ENCODE peak calls at places on chromosomes 2 and 18, in seven cellular contexts. N, Y, X, J, B, I and C are unnamed samples.

GRCh38 chr2:180128861-180129260 is 121.8 kb upstream of the CWC22 start:
- DNase-seq in B (no peak), I (no peak), X (no peak), Y (no peak), N (no peak), J (no peak), C (no peak)

GRCh38 chr2:128504242-128505149 is 185.8 kb upstream of the HS6ST1 start:
- DNase-seq in N (no peak), X (no peak), I (no peak), Y (no peak), J (peak; percentile 59), B (no peak), C (no peak)

GRCh38 chr2:45168731-45169338 is 159.6 kb upstream of the SIX2 start:
- DNase-seq in I (peak; percentile 36), B (no peak), N (no peak), Y (no peak), J (no peak), X (no peak), C (no peak)

GRCh38 chr2:50529600-50530218 is 502.2 kb downstream of the NRXN1 start:
- DNase-seq in I (peak; percentile 59), B (no peak), Y (no peak), N (peak; percentile 5), X (peak; percentile 7), J (no peak), C (no peak)

GRCh38 chr18:69557246-69557781 is 156.6 kb downstream of the DOK6 start:
- DNase-seq in X (no peak), I (no peak), B (no peak), Y (no peak), J (no peak), N (no peak), C (no peak)

GRCh38 chr2:168530980-168531379 is 74.9 kb downstream of the CERS6 start:
- DNase-seq in B (no peak), X (no peak), I (no peak), J (no peak), N (peak; percentile 32), Y (no peak), C (no peak)

GRCh38 chr2:16394072-16394985 is 271.3 kb downstream of the CYRIA start:
- DNase-seq in J (no peak), B (no peak), N (no peak), I (no peak), Y (no peak), X (no peak), C (no peak)

GRCh38 chr2:449246-450067 is 161.6 kb upstream of the ALKAL2 start:
- DNase-seq in J (no peak), N (no peak), B (no peak), Y (no peak), X (no peak), I (no peak), C (no peak)

GRCh38 chr2:28357055-28357454 is 35.6 kb upstream of the FOSL2 start:
- DNase-seq in N (no peak), J (no peak), Y (no peak), B (no peak), I (no peak), X (no peak), C (no peak)

GRCh38 chr2:174062934-174063333 is 97.8 kb upstream of the SP3 start:
- DNase-seq in N (no peak), B (no peak), I (no peak), J (no peak), X (no peak), Y (no peak), C (no peak)

GRCh38 chr2:216696751-216697560 is 1.6 kb upstream of the IGFBP5 start:
- DNase-seq in X (no peak), B (no peak), Y (no peak), I (peak; percentile 46), N (no peak), J (no peak), C (no peak)

GRCh38 chr2:210584834-210585233 is 28.4 kb downstream of the CPS1 start:
- DNase-seq in J (no peak), B (no peak), I (peak; percentile 67), N (no peak), X (no peak), Y (no peak), C (no peak)

GRCh38 chr2:218128781-218129478 is 3.1 kb downstream of the CXCR2 start:
- DNase-seq in N (no peak), I (no peak), X (no peak), Y (no peak), B (no peak), J (no peak), C (no peak)

GRCh38 chr2:237315170-237315880 is 98.6 kb downstream of the COL6A3 start:
- DNase-seq in B (peak; percentile 83), I (peak; percentile 50), X (peak; percentile 48), J (peak; percentile 95), Y (no peak), N (peak; percentile 93), C (peak; percentile 54)

GRCh38 chr2:48849770-48850169 is 94.2 kb upstream of the LHCGR start:
- DNase-seq in B (no peak), I (peak; percentile 81), Y (peak; percentile 73), X (no peak), N (no peak), J (no peak), C (no peak)

DNA sequence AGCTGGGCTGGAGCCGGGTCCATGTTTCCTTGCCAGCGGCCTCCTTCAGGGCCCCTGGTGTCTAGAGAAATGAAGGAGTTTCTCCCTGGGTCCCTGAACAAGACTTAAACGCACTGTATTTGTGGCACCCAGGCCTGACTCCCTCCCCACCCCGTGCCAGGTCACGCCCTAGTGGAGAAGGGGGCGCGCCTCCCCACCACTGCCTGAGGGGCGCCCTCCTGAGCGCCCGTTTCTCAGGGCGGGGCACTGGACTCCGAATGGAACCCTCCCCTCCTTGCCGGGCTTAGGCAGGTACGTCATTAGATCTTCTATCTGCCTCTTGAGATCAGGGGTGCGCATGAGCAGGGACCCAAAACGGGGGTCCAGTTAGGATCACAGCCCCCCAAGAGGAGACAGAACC is 16.3 kb downstream of the ODC1 start:
- DNase-seq in I (no peak), N (no peak), B (no peak), X (peak; percentile 47), Y (no peak), J (no peak), C (peak; percentile 58)
- H3K4me3 ChIP-seq in I (no peak overlapping the region), N (no peak overlapping the region), B (peak overlapping the region; percentile 38), X (no peak overlapping the region), Y (peak overlapping the region; percentile 40), J (peak overlapping the region; percentile 64), C (peak overlapping the region; percentile 46)

GRCh38 chr2:74174909-74175308 is 3.8 kb downstream of the MOB1A start:
- DNase-seq in I (no peak), X (no peak), J (no peak), N (no peak), Y (no peak), B (no peak), C (no peak)

GRCh38 chr2:74181739-74182138 is 3.1 kb upstream of the MOB1A start:
- DNase-seq in I (no peak), Y (no peak), B (no peak), X (peak; percentile 48), J (no peak), N (no peak), C (no peak)

GRCh38 chr2:74178211-74179062 is at the start of gene MOB1A:
- DNase-seq in Y (peak; percentile 83), I (peak; percentile 99), J (peak; percentile 99), N (peak; percentile 90), X (peak; percentile 98), B (peak; percentile 99), C (peak; percentile 99)

GRCh38 chr2:74177697-74178096 is 982 bp downstream of the MOB1A start:
- DNase-seq in J (no peak), N (no peak), Y (no peak), X (no peak), I (no peak), B (no peak), C (no peak)

DNA sequence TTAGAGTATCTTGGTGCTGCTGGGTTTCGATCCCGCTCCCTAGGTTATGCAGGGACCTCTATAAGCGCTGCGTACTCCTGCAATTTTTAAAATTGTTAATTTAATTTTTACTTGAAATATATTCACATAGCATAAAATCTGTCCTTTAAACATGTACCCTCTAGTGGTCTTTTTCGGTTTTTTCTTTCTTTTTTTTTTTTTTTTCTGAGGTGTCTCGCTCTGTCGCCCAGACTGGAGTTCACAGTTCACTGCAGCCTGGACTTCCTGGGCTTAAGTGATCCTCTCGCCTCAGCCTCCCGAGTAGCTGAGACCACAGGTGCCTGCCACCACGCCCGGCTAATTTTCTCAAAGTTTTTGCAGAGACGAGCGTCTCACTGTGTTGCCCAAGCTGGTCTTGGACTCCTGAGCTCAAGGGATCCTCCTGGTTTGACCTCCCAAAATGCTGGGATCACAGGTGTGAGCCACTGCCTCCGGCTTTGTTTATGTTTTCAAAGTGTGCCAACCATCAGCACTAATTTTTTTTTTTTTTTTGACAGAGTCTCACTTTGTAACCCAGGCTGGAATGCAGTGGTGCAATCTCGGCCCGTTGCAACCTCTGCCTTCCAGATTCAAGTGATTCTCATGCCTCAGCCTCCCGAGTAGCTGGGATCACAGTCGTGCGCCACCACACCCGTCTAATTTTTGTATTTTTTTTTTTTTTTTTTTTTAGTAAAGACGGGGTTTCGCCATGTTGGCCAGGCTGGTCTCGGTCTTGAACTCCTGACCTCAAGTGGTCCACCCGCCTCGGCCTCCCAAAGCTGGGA is 585 bp upstream of the MOB1A start:
- DNase-seq in N (no peak), I (peak; percentile 19), J (no peak), Y (no peak), B (no peak), X (peak; percentile 27), C (no peak)
- H3K4me3 ChIP-seq in N (peak overlapping the region; percentile 73), I (peak overlapping the region; percentile 75), J (peak overlapping the region; percentile 92), Y (peak overlapping the region; percentile 92), B (peak overlapping the region; percentile 79), X (peak overlapping the region; percentile 76), C (peak overlapping the region; percentile 69)

DNA sequence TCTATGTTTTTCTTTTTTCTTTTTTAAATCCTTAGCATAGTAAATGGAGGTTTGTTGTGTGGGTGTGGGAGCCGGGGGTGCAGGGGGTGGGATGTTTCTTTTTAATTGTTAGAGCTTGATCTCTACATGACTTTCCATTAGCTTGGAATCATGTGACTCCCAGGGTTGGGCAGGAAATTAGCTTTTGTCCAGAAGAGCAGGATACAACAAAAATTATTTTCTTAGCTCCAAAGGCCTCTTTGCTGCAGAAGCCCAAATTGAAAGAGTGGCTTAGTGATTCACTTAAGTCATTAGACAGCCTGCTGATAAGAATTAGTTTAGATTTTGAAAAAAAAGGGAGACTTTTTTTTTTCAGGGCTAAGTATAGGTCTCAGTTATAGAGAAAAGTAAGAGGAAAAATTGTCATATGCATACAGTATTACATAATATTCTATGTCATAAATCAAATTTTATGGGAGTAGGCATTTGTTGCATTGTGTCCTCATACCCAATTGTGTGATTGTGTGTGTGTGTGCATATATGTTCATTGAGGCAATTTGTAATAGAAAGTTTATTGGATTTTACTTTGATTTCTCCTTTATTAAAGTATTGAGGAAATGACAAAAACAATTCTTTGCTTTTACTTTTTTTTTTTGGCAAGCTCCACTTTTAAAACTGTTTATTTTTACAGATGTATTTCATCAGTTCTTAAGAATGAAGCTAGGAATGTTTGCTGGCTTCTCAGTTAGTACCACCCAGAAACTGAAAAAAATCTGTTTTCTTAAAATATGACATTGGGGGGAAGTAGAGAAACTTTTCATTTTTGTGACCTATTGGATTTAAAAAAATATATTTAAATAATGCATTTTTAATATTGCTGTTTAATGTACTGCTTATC is 47.4 kb downstream of the TSPYL6 start:
- DNase-seq in N (peak; percentile 16), B (no peak), I (no peak), X (no peak), J (no peak), Y (no peak), C (no peak)
- H3K4me3 ChIP-seq in N (no peak overlapping the region), B (no peak overlapping the region), I (no peak overlapping the region), X (no peak overlapping the region), J (no peak overlapping the region), Y (no peak overlapping the region), C (no peak overlapping the region)

DNA sequence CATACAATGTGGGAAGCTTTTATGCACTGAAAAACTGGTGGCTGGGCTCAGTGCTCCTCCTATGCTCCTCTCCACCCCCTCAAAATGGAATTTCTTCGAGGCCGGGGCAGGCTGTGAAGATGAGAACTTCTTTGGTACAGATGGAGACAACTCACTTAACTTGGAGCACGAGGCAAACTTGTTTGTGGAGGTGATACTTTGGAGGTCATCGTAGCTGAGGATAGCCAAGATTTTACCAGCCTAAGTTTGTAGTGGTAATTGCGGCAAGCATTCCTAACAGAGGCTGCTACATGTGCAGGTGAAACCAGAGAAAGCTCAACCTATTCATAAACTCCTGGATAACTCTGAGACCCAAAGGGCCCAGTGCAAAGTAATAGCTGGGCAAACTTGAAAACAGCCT is 13.6 kb downstream of the NDUFS1 start:
- DNase-seq in B (no peak), J (no peak), X (no peak), N (no peak), Y (no peak), I (no peak), C (no peak)
- H3K4me3 ChIP-seq in B (no peak overlapping the region), J (no peak overlapping the region), X (no peak overlapping the region), N (no peak overlapping the region), Y (no peak overlapping the region), I (no peak overlapping the region), C (no peak overlapping the region)